ENCODE peak calls at places on chromosomes 4 and X, in five cellular contexts. C is HCT116, T is HepG2, G is H1, H is K562. A is an unnamed sample.

GRCh38 chr4:110867251-110867960 is 244.5 kb upstream of the PITX2 start:
- DNase-seq in C (no peak), T (no peak), G (no peak), H (no peak), A (peak)

GRCh38 chr4:108535757-108536156 is 84.6 kb upstream of the RPL34 start:
- DNase-seq in C (no peak), T (no peak), G (no peak), H (no peak), A (no peak)

GRCh38 chr4:84493092-84493850 is 5.8 kb downstream of the NKX6-1 start:
- DNase-seq in C (no peak), T (no peak), G (peak), H (no peak), A (no peak)

GRCh38 chr4:122783301-122784215 is 43.1 kb upstream of the FGF2 start:
- DNase-seq in C (peak), T (peak), G (peak), H (no peak), A (no peak)

GRCh38 chr4:47525154-47525819 is 40.2 kb downstream of the ATP10D start:
- DNase-seq in C (peak), T (no peak), G (no peak), H (no peak), A (no peak)

GRCh38 chrX:9494806-9495205 is 29.9 kb downstream of the TBL1X start:
- DNase-seq in C (no peak), T (no peak), G (no peak), H (peak), A (no peak)

GRCh38 chr4:107449611-107450369 is 270.2 kb downstream of the PAPSS1 start:
- DNase-seq in C (no peak), T (no peak), G (no peak), H (no peak), A (no peak)

GRCh38 chr4:10305816-10306215 is 151.4 kb downstream of the ZNF518B start:
- DNase-seq in C (no peak), T (no peak), G (no peak), H (no peak), A (no peak)

GRCh38 chr4:1759818-1760223 is 33.3 kb upstream of the FGFR3 start:
- DNase-seq in C (no peak), T (no peak), G (no peak), H (no peak), A (no peak)

GRCh38 chrX:100478714-100479113 is 68.6 kb upstream of the PCDH19 start:
- DNase-seq in C (no peak), T (no peak), G (no peak), H (no peak), A (no peak)

GRCh38 chr4:183402771-183403170 is 41.7 kb upstream of the CDKN2AIP start:
- DNase-seq in C (no peak), T (no peak), G (no peak), H (no peak), A (no peak)

GRCh38 chr4:152044341-152044740 is 283.5 kb upstream of the GATB start:
- DNase-seq in C (no peak), T (no peak), G (no peak), H (no peak), A (no peak)

GRCh38 chrX:63751481-63751880 is 33.5 kb downstream of the ARHGEF9 start:
- DNase-seq in C (no peak), T (no peak), G (no peak), H (no peak), A (no peak)

GRCh38 chr4:38765391-38765790 is 17.4 kb downstream of the TLR10 start:
- DNase-seq in C (no peak), T (no peak), G (no peak), H (no peak), A (no peak)

GRCh38 chr4:41349021-41349420 is 92.3 kb downstream of the UCHL1 start:
- DNase-seq in C (no peak), T (no peak), G (no peak), H (no peak), A (no peak)

GRCh38 chr4:61068745-61069144 is 131.4 kb upstream of the ADGRL3 start:
- DNase-seq in C (no peak), T (no peak), G (no peak), H (no peak), A (no peak)

GRCh38 chrX:126929071-126929470 is 109.5 kb downstream of the PRR32 start:
- DNase-seq in C (no peak), T (no peak), G (no peak), H (no peak), A (no peak)

GRCh38 chr4:147678796-147679549 is 5.0 kb downstream of the PRMT9 start:
- DNase-seq in C (peak), T (peak), G (peak), H (no peak), A (no peak)

GRCh38 chr4:154164931-154165839 is 326.4 kb downstream of the DCHS2 start:
- DNase-seq in C (peak), T (no peak), G (no peak), H (no peak), A (peak)

GRCh38 chr4:1222938-1223690 is 25.8 kb downstream of the CTBP1 start:
- DNase-seq in C (no peak), T (no peak), G (no peak), H (no peak), A (no peak)

GRCh38 chrX:45208121-45208856 is 7.6 kb upstream of the DIPK2B start:
- DNase-seq in C (no peak), T (no peak), G (no peak), H (no peak), A (no peak)

GRCh38 chrX:8760021-8760420 is 28.1 kb upstream of the ANOS1 start:
- DNase-seq in C (no peak), T (no peak), G (no peak), H (no peak), A (no peak)

GRCh38 chr4:189941005-189941450 is 356 bp downstream of the FRG1 start:
- DNase-seq in C (no peak), T (no peak), G (no peak), H (peak), A (no peak)

GRCh38 chrX:106894392-106894909 is 8.7 kb downstream of the RIPPLY1 start:
- DNase-seq in C (peak), T (peak), G (peak), H (peak), A (no peak)

GRCh38 chr4:123953556-123953955 is 557.0 kb downstream of the SPRY1 start:
- DNase-seq in C (no peak), T (no peak), G (no peak), H (no peak), A (no peak)

GRCh38 chrX:70030242-70030823 is 19.4 kb downstream of the AWAT2 start:
- DNase-seq in C (peak), T (peak), G (peak), H (peak), A (no peak)

GRCh38 chr4:139628184-139629012 is 37.2 kb upstream of the MGST2 start:
- DNase-seq in C (no peak), T (no peak), G (no peak), H (no peak), A (no peak)

GRCh38 chr4:24991015-24991414 is 39.7 kb downstream of the LGI2 start:
- DNase-seq in C (no peak), T (no peak), G (no peak), H (no peak), A (no peak)

GRCh38 chr4:2574863-2575262 is 38.4 kb downstream of the FAM193A start:
- DNase-seq in C (no peak), T (no peak), G (no peak), H (no peak), A (no peak)

GRCh38 chrX:55731826-55732225 is 14.3 kb downstream of the RRAGB start:
- DNase-seq in C (no peak), T (no peak), G (no peak), H (no peak), A (no peak)

GRCh38 chrX:154815274-154815818 is 10.1 kb upstream of the MPP1 start:
- DNase-seq in C (no peak), T (no peak), G (no peak), H (no peak), A (no peak)

GRCh38 chr4:115361781-115362180 is 248.4 kb upstream of the NDST4 start:
- DNase-seq in C (no peak), T (no peak), G (no peak), H (no peak), A (no peak)

GRCh38 chr4:25527044-25527443 is 128.6 kb upstream of the SLC34A2 start:
- DNase-seq in C (no peak), T (no peak), G (no peak), H (no peak), A (no peak)

GRCh38 chrX:120291211-120291610 is 20.1 kb downstream of the TMEM255A start:
- DNase-seq in C (no peak), T (no peak), G (no peak), H (no peak), A (no peak)

GRCh38 chrX:120287513-120288112 is 23.6 kb downstream of the TMEM255A start:
- DNase-seq in C (no peak), T (peak), G (no peak), H (no peak), A (peak)

GRCh38 chrX:120297923-120298322 is 13.3 kb downstream of the TMEM255A start:
- DNase-seq in C (no peak), T (peak), G (no peak), H (no peak), A (no peak)

GRCh38 chrX:120290107-120290506 is 21.2 kb downstream of the TMEM255A start:
- DNase-seq in C (no peak), T (no peak), G (no peak), H (no peak), A (no peak)

DNA sequence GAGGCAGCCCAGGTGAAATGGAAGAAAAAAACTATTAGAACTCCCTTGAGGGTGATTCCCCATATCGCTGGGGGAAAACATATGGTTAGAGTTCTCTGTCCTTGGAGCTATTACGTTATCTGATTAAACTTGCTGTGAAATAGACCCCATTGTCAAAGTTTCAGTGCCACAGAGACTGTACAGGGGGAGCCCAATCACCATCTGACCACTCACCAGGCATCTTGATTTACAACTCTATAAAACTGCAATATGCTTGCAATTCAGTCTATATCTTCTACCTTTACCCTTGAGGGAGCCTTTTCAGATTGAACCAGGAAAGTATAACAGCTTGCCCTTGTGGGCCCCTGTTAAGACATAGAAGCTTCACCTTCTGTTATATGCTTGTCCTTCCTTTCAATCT is 18.2 kb downstream of the TMEM255A start:
- DNase-seq in C (no peak), T (no peak), G (no peak), H (no peak), A (no peak)
- TF ChIP-seq SRF in C (no peak), T (no peak), G (no peak), H (no peak), A (no peak)

DNA sequence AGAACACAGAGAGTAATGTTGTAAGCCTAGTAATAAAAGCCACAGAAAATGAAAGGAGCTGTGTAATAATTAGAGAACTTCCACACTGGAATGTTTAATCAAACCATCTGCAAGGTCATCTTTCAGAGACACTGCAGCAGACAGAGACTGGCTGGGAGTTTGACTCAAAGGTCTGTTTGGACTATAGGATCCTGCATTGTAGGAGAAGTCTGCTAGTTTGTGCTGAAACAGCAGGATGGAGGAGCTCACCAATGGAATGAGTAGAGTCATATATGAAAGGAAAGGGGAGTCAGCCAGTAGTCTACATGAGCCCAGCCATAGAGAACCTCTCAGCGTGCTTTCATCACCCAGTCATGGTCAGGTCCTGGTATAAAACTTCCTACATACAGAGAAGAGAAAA is 4.5 kb upstream of the ACE2 start:
- DNase-seq in C (no peak), T (peak), G (no peak), H (no peak), A (no peak)
- TF ChIP-seq SRF in C (no peak), T (no peak), G (no peak), H (no peak), A (no peak)

DNA sequence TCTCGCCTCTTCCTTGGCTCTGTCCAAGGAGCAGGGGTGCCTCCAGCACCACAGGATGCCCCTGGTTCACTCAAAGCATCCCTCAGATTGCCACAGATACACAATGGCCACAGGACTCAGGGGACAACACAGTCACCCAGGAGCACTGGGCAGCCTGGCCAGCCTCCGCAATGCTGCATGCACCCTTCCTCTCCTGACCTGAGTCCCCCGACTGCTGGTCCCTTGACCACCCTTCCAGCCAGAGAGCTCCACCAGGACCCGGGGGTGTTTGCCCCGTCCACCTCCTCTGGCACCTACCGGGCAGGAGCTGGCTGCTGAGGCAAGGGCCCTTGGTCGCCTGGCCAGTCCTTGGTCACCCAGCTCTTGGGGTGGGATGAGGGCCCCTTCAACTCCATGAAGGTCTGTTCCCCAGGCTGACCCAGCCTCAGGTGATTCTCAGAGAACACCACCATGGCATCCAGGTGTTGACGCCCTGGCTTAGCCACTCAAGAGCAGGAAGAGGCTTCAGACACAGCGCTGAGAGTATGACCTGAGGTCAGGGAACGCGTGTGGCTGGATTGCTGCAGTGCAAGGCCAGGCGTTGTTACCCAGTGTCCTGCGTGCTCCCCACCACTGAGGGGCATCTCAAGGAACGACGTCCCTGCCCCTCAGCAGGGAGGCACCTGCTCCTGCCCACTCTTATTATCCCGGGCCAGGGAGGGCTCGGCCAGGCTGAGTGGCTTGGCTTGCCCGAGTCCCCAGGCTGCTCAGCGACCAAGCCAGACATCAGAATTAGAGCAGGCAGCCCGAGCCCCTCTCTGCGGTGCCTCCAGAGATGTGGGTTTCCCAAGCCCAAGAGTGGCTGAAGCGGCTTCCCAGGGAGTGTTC is 10.2 kb downstream of the ADRA2C start:
- DNase-seq in C (no peak), T (no peak), G (no peak), H (no peak), A (no peak)
- TF ChIP-seq SRF in C (no peak), T (no peak), G (no peak), H (no peak), A (no peak)

GRCh38 chr4:95571577-95571976 is 22.8 kb upstream of the UNC5C start:
- DNase-seq in C (no peak), T (no peak), G (no peak), H (no peak), A (no peak)

GRCh38 chr4:95572304-95572991 is 23.7 kb upstream of the UNC5C start:
- DNase-seq in C (no peak), T (no peak), G (peak), H (no peak), A (no peak)
- TF ChIP-seq SRF in C (no peak), T (no peak), G (no peak), H (no peak), A (no peak)

GRCh38 chr4:7043521-7044414 is 596 bp downstream of the TADA2B start:
- DNase-seq in C (no peak), T (no peak), G (peak), H (peak), A (no peak)
- TF ChIP-seq SRF in C (no peak), T (no peak), G (no peak), H (no peak), A (no peak)

GRCh38 chr4:22616516-22616915 is 76.2 kb upstream of the GBA3 start:
- DNase-seq in C (no peak), T (no peak), G (no peak), H (no peak), A (no peak)
- TF ChIP-seq SRF in C (no peak), T (no peak), G (no peak), H (no peak), A (no peak)

DNA sequence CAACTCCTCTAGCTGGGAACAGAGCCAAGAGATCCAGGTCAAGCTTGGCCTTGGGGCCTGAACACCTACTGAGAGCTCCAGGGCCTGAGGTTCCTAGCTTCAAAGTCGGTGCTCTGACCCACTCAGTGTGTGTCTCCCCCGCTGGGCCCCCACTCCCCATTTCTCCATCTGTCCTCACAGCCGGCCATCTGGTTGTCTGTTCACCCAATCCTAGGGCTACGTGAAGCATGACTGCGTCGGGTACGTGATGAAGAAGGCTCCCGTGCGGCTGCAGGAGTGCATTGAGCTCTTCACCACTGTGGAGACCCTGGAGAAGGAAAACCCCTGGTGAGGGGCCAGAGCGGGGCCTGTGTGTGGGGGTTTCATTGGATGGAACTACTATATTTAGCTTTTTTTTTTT is 12.3 kb downstream of the USP11 start:
- DNase-seq in C (no peak), T (no peak), G (no peak), H (no peak), A (no peak)
- TF ChIP-seq SRF in C (no peak), T (no peak), G (no peak), H (no peak), A (no peak)

A was measured in GM12878.